ENCODE peak calls at places on chromosomes 13 and 19, in ten cellular contexts. A is adrenal gland, P is stomach, B is left ventricle myocardium inferior, H is fibroblast of lung, K is transverse colon, F is mesenchymal stem cell, G is astrocyte, N is tibial artery, Y is psoas muscle. S is an unnamed sample.

GRCh38 chr13:112868308-112868707 is 100.7 kb upstream of the MCF2L start:
- DNase-seq in K (no peak), Y (no peak), B (no peak), A (no peak), P (no peak), H (no peak), G (no peak), F (no peak), N (no peak), S (no peak)

GRCh38 chr19:56566904-56567273 is 379 bp upstream of the ZNF470 start:
- DNase-seq in P (peak; percentile 46), G (no peak), A (peak; percentile 70), B (peak; percentile 67), Y (peak; percentile 72), K (peak; percentile 47), N (peak; percentile 32), H (no peak), F (no peak), S (peak; percentile 71)

GRCh38 chr13:38394777-38395504 is 45.3 kb downstream of the UFM1 start:
- DNase-seq in A (no peak), Y (no peak), N (no peak), F (peak; percentile 35), K (no peak), G (peak; percentile 61), H (peak; percentile 67), B (no peak), P (no peak), S (peak; percentile 57)

GRCh38 chr19:41860419-41861097 is 503 bp downstream of the RPS19 start:
- DNase-seq in K (no peak), Y (peak; percentile 55), P (no peak), G (no peak), A (no peak), H (peak; percentile 22), F (peak; percentile 5), B (no peak), N (no peak), S (no peak)

GRCh38 chr13:69108486-69108885 is 999.1 kb upstream of the ATXN8OS start:
- DNase-seq in K (no peak), N (no peak), H (no peak), B (no peak), F (no peak), A (no peak), P (no peak), G (no peak), Y (no peak), S (no peak)

GRCh38 chr19:18865973-18866799 is 29.8 kb downstream of the CERS1 start:
- DNase-seq in G (no peak), Y (peak; percentile 80), N (no peak), A (peak; percentile 75), H (peak; percentile 39), F (peak; percentile 54), B (peak; percentile 66), P (peak; percentile 67), K (peak; percentile 62), S (no peak)

GRCh38 chr13:86765462-86765861 is 905.7 kb upstream of the SLITRK5 start:
- DNase-seq in N (no peak), G (no peak), B (no peak), Y (no peak), H (no peak), K (no peak), P (no peak), F (no peak), A (no peak), S (no peak)

GRCh38 chr19:4660181-4660791 is 9.9 kb downstream of the MYDGF start:
- DNase-seq in H (no peak), A (no peak), F (peak; percentile 22), G (no peak), B (no peak), N (no peak), K (peak; percentile 33), Y (no peak), P (peak; percentile 45), S (peak; percentile 61)

DNA sequence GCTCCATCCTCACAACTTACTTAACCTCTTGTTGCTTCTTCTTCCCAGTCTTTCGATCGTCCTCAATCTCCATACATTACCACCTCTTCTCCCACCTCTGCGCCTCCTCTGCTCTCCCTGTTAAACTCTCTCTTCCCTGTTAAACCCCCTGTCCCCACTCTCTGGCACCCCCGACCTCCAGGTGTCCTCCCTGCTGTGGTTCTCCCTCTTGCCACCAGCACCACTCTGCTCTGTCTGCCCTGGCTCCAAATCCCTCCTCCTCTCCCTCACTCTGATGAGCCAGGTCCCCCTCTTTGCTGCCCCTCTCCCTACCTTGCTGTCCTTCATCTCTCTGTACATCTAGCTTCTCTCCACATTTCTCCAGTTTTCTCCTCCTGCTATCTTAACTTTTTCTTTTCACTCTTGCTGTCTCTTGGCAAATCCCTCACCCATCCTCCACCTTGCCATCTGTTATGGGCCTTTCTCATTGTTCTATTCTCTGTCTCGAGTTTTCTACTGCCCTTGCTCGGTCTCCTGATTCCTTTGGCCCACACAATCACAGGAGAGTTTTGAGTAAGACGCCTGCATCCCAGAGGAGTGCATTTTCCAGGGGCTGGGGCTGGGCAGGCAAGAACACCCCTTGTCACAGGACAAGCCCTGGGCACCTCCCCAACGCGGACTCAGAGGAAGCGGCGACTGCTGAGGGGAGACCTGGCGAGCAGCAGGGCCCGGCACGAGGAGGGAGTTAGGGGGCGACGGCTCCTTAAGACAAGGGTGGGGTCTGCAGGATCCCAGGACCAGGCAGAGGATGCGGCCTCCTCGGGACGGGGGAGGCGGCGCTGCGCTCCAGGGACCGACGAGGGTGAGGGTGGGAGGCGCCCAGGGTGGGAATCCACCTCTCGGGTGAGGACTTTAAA is 21.4 kb upstream of the ERVV-1 start:
- DNase-seq in B (peak; percentile 18), P (peak; percentile 27), N (peak; percentile 34), H (peak; percentile 9), K (peak; percentile 37), G (no peak), F (peak; percentile 23), Y (no peak), A (no peak), S (peak; percentile 17)
- H3K4me3 ChIP-seq in B (peak overlapping the region; percentile 71), P (peak overlapping the region; percentile 58), N (peak overlapping the region; percentile 50), H (peak overlapping the region; percentile 51), K (peak overlapping the region; percentile 45), G (no peak overlapping the region), F (peak overlapping the region; percentile 48), Y (peak overlapping the region; percentile 66), A (no peak overlapping the region), S (peak overlapping the region; percentile 52)

GRCh38 chr13:59679239-59679638 is 484.5 kb downstream of the DIAPH3 start:
- DNase-seq in Y (no peak), F (peak; percentile 17), A (no peak), G (no peak), B (no peak), P (no peak), K (no peak), N (no peak), H (no peak), S (no peak)

GRCh38 chr13:59680429-59681024 is 483.2 kb downstream of the DIAPH3 start:
- DNase-seq in A (no peak), N (no peak), P (no peak), F (peak; percentile 42), G (no peak), K (no peak), Y (no peak), B (no peak), H (peak; percentile 14), S (peak; percentile 33)

GRCh38 chr13:59687028-59687427 is 476.7 kb downstream of the DIAPH3 start:
- DNase-seq in Y (no peak), P (no peak), A (no peak), F (no peak), H (no peak), N (no peak), B (no peak), G (no peak), K (no peak), S (no peak)

GRCh38 chr13:59681630-59682311 is 482.0 kb downstream of the DIAPH3 start:
- DNase-seq in G (no peak), B (no peak), A (no peak), P (no peak), Y (no peak), F (no peak), H (no peak), N (no peak), K (no peak), S (no peak)

DNA sequence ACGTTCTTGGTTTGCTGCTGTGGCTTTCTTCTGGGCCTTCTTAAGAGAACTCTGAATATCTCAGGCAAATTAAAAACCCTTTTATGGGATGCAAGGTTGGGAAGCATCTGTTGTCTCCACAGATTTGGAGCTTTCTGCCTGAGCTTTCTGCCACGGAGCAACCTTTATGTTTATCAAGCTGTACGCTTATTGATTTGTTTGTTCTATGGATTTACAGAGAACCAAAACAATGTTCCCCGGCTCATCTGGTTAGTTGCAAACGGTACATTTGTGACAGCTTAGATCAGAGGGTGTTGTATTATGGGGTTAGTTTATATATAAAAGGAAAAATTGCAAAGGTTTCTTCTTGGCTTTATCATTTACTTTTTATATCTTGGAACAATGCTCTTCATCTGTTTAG is 479.6 kb downstream of the DIAPH3 start:
- DNase-seq in K (no peak), B (no peak), A (no peak), H (no peak), Y (no peak), P (no peak), N (no peak), F (no peak), G (no peak), S (no peak)
- H3K4me1 ChIP-seq in K (no peaks in the 10 kb centered on the region), B (peaks cover 5% of the 10 kb centered on the region), A (no peaks in the 10 kb centered on the region), H (no peaks in the 10 kb centered on the region), Y (no peaks in the 10 kb centered on the region), P (no peaks in the 10 kb centered on the region), N (no peaks in the 10 kb centered on the region), F (no peaks in the 10 kb centered on the region), G (no peaks in the 10 kb centered on the region), S (no peaks in the 10 kb centered on the region)

DNA sequence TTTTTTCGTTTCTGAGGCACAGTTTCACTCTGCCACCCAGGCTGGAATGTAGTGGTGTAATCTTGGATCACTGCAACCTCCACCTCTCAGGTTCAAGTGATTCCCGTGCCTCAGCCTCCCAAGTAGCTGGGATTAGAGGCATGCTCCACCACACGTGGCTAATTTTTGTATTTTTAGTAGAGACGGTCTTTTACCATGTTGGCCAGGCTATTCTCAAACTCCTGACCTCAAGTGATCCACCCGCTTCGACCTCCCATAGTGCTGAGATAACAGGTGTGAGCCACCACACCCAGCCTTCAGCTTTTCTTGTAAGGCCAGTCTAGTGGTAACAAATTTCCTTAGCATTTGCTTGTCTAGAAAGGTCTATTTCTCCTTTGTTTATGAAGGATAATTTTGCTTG is 46.2 kb downstream of the ZNF568 start:
- DNase-seq in B (no peak), A (no peak), K (no peak), N (no peak), P (no peak), Y (no peak), F (no peak), G (no peak), H (no peak), S (peak; percentile 90)
- H3K27me3 ChIP-seq in B (no peaks in the 10 kb centered on the region), A (no peaks in the 10 kb centered on the region), K (no peaks in the 10 kb centered on the region), N (no peaks in the 10 kb centered on the region), P (no peaks in the 10 kb centered on the region), Y (no peaks in the 10 kb centered on the region), F (no peaks in the 10 kb centered on the region), G (no peaks in the 10 kb centered on the region), H (no peaks in the 10 kb centered on the region), S (no peaks in the 10 kb centered on the region)

GRCh38 chr19:49338023-49338677 is 2.9 kb downstream of the CD37 start:
- DNase-seq in F (no peak), P (no peak), H (no peak), Y (no peak), B (no peak), G (no peak), K (no peak), N (peak; percentile 22), A (peak; percentile 50), S (no peak)

GRCh38 chr19:49340865-49341718 is 5.9 kb downstream of the CD37 start:
- DNase-seq in P (no peak), Y (no peak), K (no peak), A (no peak), F (no peak), N (no peak), G (no peak), H (no peak), B (no peak), S (no peak)

GRCh38 chr19:49340069-49340864 is 5.1 kb downstream of the CD37 start:
- DNase-seq in P (peak; percentile 84), G (no peak), Y (peak; percentile 83), B (peak; percentile 72), H (no peak), A (peak; percentile 80), F (no peak), K (peak; percentile 75), N (peak; percentile 80), S (no peak)

GRCh38 chr19:49338691-49339363 is 3.6 kb downstream of the CD37 start:
- DNase-seq in H (peak; percentile 49), G (peak; percentile 16), K (peak; percentile 90), F (peak; percentile 29), N (peak; percentile 58), P (peak; percentile 96), A (peak; percentile 88), Y (peak; percentile 72), B (peak; percentile 75), S (peak; percentile 33)

DNA sequence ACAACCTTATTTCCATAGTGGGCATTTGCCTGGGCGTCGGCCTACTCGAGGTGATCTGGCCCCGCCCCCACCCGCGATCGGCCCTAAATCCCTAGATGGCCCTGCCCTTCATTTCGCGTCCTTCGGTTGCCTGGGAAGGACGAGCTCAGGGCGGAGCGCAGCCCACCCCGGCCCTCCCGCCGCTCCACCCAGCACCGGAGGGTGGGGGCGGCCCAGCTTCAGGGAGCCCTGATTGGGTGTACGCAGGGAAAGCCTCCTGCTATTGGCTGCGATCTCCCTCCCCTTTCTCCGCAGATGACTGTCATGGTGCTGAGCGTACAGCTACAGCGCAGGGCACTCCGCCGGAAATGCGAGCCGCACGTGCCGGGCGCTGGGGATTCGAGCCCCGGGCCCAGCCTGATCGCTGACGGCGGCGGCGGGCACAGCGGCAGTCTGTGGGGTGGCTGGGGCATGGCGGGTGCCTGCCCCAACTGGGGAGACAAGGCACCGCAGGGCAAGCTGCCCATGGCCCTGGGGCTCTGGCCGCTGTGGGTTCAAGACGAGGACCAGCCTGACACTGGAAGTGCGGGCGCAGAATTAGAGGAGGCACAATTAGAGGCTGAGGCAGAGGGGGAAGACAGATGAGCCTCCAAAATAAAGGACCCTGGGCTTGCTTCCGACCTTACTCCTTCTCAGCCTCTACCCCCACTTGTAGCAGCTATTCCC is 4.3 kb downstream of the CD37 start:
- DNase-seq in B (peak; percentile 90), K (peak; percentile 84), F (peak; percentile 70), A (peak; percentile 94), Y (peak; percentile 90), G (peak; percentile 84), N (peak; percentile 91), H (peak; percentile 91), P (peak; percentile 87), S (no peak)
- H3K4me3 ChIP-seq in B (peak overlapping the region; percentile 62), K (peak overlapping the region; percentile 10), F (no peak overlapping the region), A (no peak overlapping the region), Y (peak overlapping the region; percentile 63), G (no peak overlapping the region), N (peak overlapping the region; percentile 52), H (no peak overlapping the region), P (peak overlapping the region; percentile 42), S (no peak overlapping the region)